ENCODE peak calls at places on chromosome 6, in five cellular contexts. One of them, this sample, is unnamed.

GRCh38 chr6:30681696-30682180 is 4.7 kb downstream of the PPP1R18 start:
- ATAC-seq in heart left ventricle: no peak
- ATAC-seq in stimulated activated effector memory CD8-positive, alpha-beta T cell treated with anti-CD3 and anti-CD28 coated beads, Interleukin-12 subunit alpha, Interleukin-12 subunit beta, amount 100 ng/mL, for 72 hours: no peak
- ATAC-seq in left ventricle myocardium superior: no peak
- ATAC-seq in PC-3: no peak
- ATAC-seq in this sample: peak

GRCh38 chr6:155026366-155027045 is 31.4 kb downstream of the TIAM2 start:
- ATAC-seq in heart left ventricle: peak
- ATAC-seq in stimulated activated effector memory CD8-positive, alpha-beta T cell treated with anti-CD3 and anti-CD28 coated beads, Interleukin-12 subunit alpha, Interleukin-12 subunit beta, amount 100 ng/mL, for 72 hours: peak
- ATAC-seq in left ventricle myocardium superior: peak
- ATAC-seq in PC-3: peak
- ATAC-seq in this sample: no peak

GRCh38 chr6:20433321-20433720 is 31.6 kb downstream of the E2F3 start:
- ATAC-seq in heart left ventricle: no peak
- ATAC-seq in stimulated activated effector memory CD8-positive, alpha-beta T cell treated with anti-CD3 and anti-CD28 coated beads, Interleukin-12 subunit alpha, Interleukin-12 subunit beta, amount 100 ng/mL, for 72 hours: no peak
- ATAC-seq in left ventricle myocardium superior: no peak
- ATAC-seq in PC-3: no peak
- ATAC-seq in this sample: no peak

GRCh38 chr6:37651991-37652390 is 45.7 kb downstream of the MDGA1 start:
- ATAC-seq in heart left ventricle: peak
- ATAC-seq in stimulated activated effector memory CD8-positive, alpha-beta T cell treated with anti-CD3 and anti-CD28 coated beads, Interleukin-12 subunit alpha, Interleukin-12 subunit beta, amount 100 ng/mL, for 72 hours: no peak
- ATAC-seq in left ventricle myocardium superior: peak
- ATAC-seq in PC-3: no peak
- ATAC-seq in this sample: no peak

GRCh38 chr6:118186676-118187567 is 279.9 kb downstream of the SLC35F1 start:
- ATAC-seq in heart left ventricle: no peak
- ATAC-seq in stimulated activated effector memory CD8-positive, alpha-beta T cell treated with anti-CD3 and anti-CD28 coated beads, Interleukin-12 subunit alpha, Interleukin-12 subunit beta, amount 100 ng/mL, for 72 hours: peak
- ATAC-seq in left ventricle myocardium superior: no peak
- ATAC-seq in PC-3: no peak
- ATAC-seq in this sample: no peak

GRCh38 chr6:3526962-3527796 is 70.3 kb upstream of the SLC22A23 start:
- ATAC-seq in heart left ventricle: no peak
- ATAC-seq in stimulated activated effector memory CD8-positive, alpha-beta T cell treated with anti-CD3 and anti-CD28 coated beads, Interleukin-12 subunit alpha, Interleukin-12 subunit beta, amount 100 ng/mL, for 72 hours: no peak
- ATAC-seq in left ventricle myocardium superior: no peak
- ATAC-seq in PC-3: no peak
- ATAC-seq in this sample: no peak

GRCh38 chr6:9100869-9101575 is 665.7 kb upstream of the SLC35B3 start:
- ATAC-seq in heart left ventricle: no peak
- ATAC-seq in stimulated activated effector memory CD8-positive, alpha-beta T cell treated with anti-CD3 and anti-CD28 coated beads, Interleukin-12 subunit alpha, Interleukin-12 subunit beta, amount 100 ng/mL, for 72 hours: no peak
- ATAC-seq in left ventricle myocardium superior: no peak
- ATAC-seq in PC-3: no peak
- ATAC-seq in this sample: no peak

GRCh38 chr6:106173480-106173879 is 87.3 kb downstream of the PRDM1 start:
- ATAC-seq in heart left ventricle: no peak
- ATAC-seq in stimulated activated effector memory CD8-positive, alpha-beta T cell treated with anti-CD3 and anti-CD28 coated beads, Interleukin-12 subunit alpha, Interleukin-12 subunit beta, amount 100 ng/mL, for 72 hours: no peak
- ATAC-seq in left ventricle myocardium superior: no peak
- ATAC-seq in PC-3: no peak
- ATAC-seq in this sample: no peak

GRCh38 chr6:44442235-44442634 is 54.7 kb downstream of the CDC5L start:
- ATAC-seq in heart left ventricle: no peak
- ATAC-seq in stimulated activated effector memory CD8-positive, alpha-beta T cell treated with anti-CD3 and anti-CD28 coated beads, Interleukin-12 subunit alpha, Interleukin-12 subunit beta, amount 100 ng/mL, for 72 hours: no peak
- ATAC-seq in left ventricle myocardium superior: no peak
- ATAC-seq in PC-3: no peak
- ATAC-seq in this sample: no peak

GRCh38 chr6:22322103-22322882 is 25.5 kb upstream of the PRL start:
- ATAC-seq in heart left ventricle: no peak
- ATAC-seq in stimulated activated effector memory CD8-positive, alpha-beta T cell treated with anti-CD3 and anti-CD28 coated beads, Interleukin-12 subunit alpha, Interleukin-12 subunit beta, amount 100 ng/mL, for 72 hours: no peak
- ATAC-seq in left ventricle myocardium superior: no peak
- ATAC-seq in PC-3: no peak
- ATAC-seq in this sample: no peak

GRCh38 chr6:13461352-13461751 is 26.0 kb downstream of the GFOD1 start:
- ATAC-seq in heart left ventricle: peak
- ATAC-seq in stimulated activated effector memory CD8-positive, alpha-beta T cell treated with anti-CD3 and anti-CD28 coated beads, Interleukin-12 subunit alpha, Interleukin-12 subunit beta, amount 100 ng/mL, for 72 hours: no peak
- ATAC-seq in left ventricle myocardium superior: no peak
- ATAC-seq in PC-3: no peak
- ATAC-seq in this sample: no peak

GRCh38 chr6:53627391-53628218 is 38.0 kb downstream of the KLHL31 start:
- ATAC-seq in heart left ventricle: no peak
- ATAC-seq in stimulated activated effector memory CD8-positive, alpha-beta T cell treated with anti-CD3 and anti-CD28 coated beads, Interleukin-12 subunit alpha, Interleukin-12 subunit beta, amount 100 ng/mL, for 72 hours: no peak
- ATAC-seq in left ventricle myocardium superior: no peak
- ATAC-seq in PC-3: no peak
- ATAC-seq in this sample: no peak

This sample was measured in activated CD4-positive, CD25-positive, alpha-beta regulatory T cell treated with anti-CD3 and anti-CD28 coated beads, Interleukin-2, amount 50 U/mL, for 24 hours.